ENCODE peak calls at places on chromosomes 7 and 10, in ten cellular contexts. J is IMR-90, B is GM13976, X is NCI-H1092, K is A673, C is endodermal cell, P is adrenal gland, I is iris pigment epithelial cell, M is endothelial cell of umbilical vein, G is endothelial cell. Z is an unnamed sample.

GRCh38 chr7:23285657-23286646 is 13.2 kb upstream of the MALSU1 start:
- DNase-seq in C (peak), M (no peak), I (no peak), J (no peak), B (no peak), X (no peak), K (no peak), P (no peak), G (no peak), Z (no peak)

GRCh38 chr10:43962346-43963191 is 313.9 kb upstream of the ZNF32 start:
- DNase-seq in P (peak), C (peak), G (peak), I (peak), B (no peak), X (no peak), J (peak), M (no peak), K (no peak), Z (no peak)

GRCh38 chr10:3400368-3400767 is 227.8 kb upstream of the PITRM1 start:
- DNase-seq in X (no peak), C (no peak), P (no peak), J (peak), B (no peak), G (no peak), M (peak), I (peak), K (no peak), Z (no peak)

GRCh38 chr7:140607441-140607989 is 33.1 kb downstream of the DENND2A start:
- DNase-seq in P (peak), I (peak), C (no peak), X (no peak), B (no peak), K (no peak), J (peak), M (no peak), G (no peak), Z (no peak)

GRCh38 chr10:14384096-14384730 is 53.5 kb upstream of the FRMD4A start:
- DNase-seq in G (no peak), B (no peak), X (no peak), P (no peak), M (no peak), J (peak), I (no peak), K (no peak), C (no peak), Z (no peak)

GRCh38 chr10:72045586-72045985 is 42.8 kb downstream of the SPOCK2 start:
- DNase-seq in P (no peak), K (no peak), G (no peak), B (no peak), C (no peak), J (no peak), X (no peak), I (peak), M (no peak), Z (no peak)

GRCh38 chr10:95337354-95337753 is 46.6 kb upstream of the PDLIM1 start:
- DNase-seq in P (no peak), J (no peak), I (no peak), M (no peak), B (no peak), K (no peak), C (no peak), G (no peak), X (no peak), Z (no peak)

GRCh38 chr7:28093617-28094232 is 86.9 kb downstream of the JAZF1 start:
- DNase-seq in B (peak), C (peak), I (peak), X (peak), P (peak), K (peak), J (peak), M (peak), G (peak), Z (peak)

GRCh38 chr7:138797715-138798320 is at the start of the genes ATP6V0A4 and TMEM213:
- DNase-seq in G (no peak), X (no peak), M (no peak), C (peak), J (no peak), I (no peak), K (no peak), B (no peak), P (no peak), Z (no peak)

GRCh38 chr10:108775911-108776475 is 1147.3 kb downstream of the XPNPEP1 start:
- DNase-seq in X (no peak), C (no peak), I (no peak), B (no peak), G (no peak), K (no peak), J (peak), M (no peak), P (no peak), Z (no peak)

GRCh38 chr7:114140561-114140960 is 221.8 kb upstream of the PPP1R3A start:
- DNase-seq in I (no peak), P (no peak), K (no peak), X (no peak), M (no peak), J (no peak), B (no peak), G (no peak), C (peak), Z (no peak)

GRCh38 chr10:75511011-75511410 is 79.6 kb downstream of the LRMDA start:
- DNase-seq in J (no peak), X (no peak), M (no peak), G (no peak), K (no peak), I (no peak), C (no peak), P (no peak), B (no peak), Z (no peak)

GRCh38 chr7:74379938-74380337 is 73.8 kb upstream of the GTF2IRD1 start:
- DNase-seq in B (no peak), X (no peak), C (no peak), M (no peak), K (no peak), J (no peak), I (no peak), P (peak), G (no peak), Z (no peak)

GRCh38 chr10:130927157-130927556 is 384.4 kb downstream of the TCERG1L start:
- DNase-seq in J (no peak), P (no peak), I (no peak), X (no peak), G (no peak), C (peak), B (no peak), K (no peak), M (no peak), Z (no peak)

GRCh38 chr10:101301111-101301731 is 52.7 kb upstream of the BTRC start:
- DNase-seq in C (peak), G (peak), X (no peak), J (peak), K (peak), B (peak), P (peak), M (peak), I (peak), Z (peak)

GRCh38 chr10:6721480-6721879 is 141.4 kb upstream of the PRKCQ start:
- DNase-seq in K (peak), B (no peak), P (peak), C (no peak), I (peak), M (peak), J (peak), X (no peak), G (peak), Z (no peak)

GRCh38 chr10:116088985-116089384 is 184.0 kb downstream of the GFRA1 start:
- DNase-seq in K (no peak), C (no peak), B (no peak), G (no peak), J (no peak), M (no peak), I (no peak), X (no peak), P (no peak), Z (no peak)

GRCh38 chr10:129140861-129141260 is 326.2 kb upstream of the MGMT start:
- DNase-seq in I (no peak), M (no peak), P (no peak), B (no peak), C (no peak), J (no peak), X (no peak), K (no peak), G (no peak), Z (no peak)

Z was measured in COR-L47.